ENCODE peak calls at places on chromosomes 13 and 19, in eight cellular contexts. One of them, this sample, is unnamed.

GRCh38 chr13:81487151-81487550 is 1146.2 kb upstream of the SPRY2 start:
- DNase-seq in Caco-2: peak
- DNase-seq in frontal cortex: no peak
- DNase-seq in Calu3: peak
- DNase-seq in EL: no peak
- DNase-seq in naive B cell: no peak
- DNase-seq in kidney glomerular epithelial cell: no peak
- DNase-seq in left colon: no peak
- DNase-seq in this sample: no peak

GRCh38 chr13:97506511-97506910 is 72.5 kb downstream of the RAP2A start:
- DNase-seq in Calu3: no peak
- DNase-seq in naive B cell: no peak
- DNase-seq in left colon: no peak
- DNase-seq in kidney glomerular epithelial cell: no peak
- DNase-seq in Caco-2: no peak
- DNase-seq in frontal cortex: no peak
- DNase-seq in EL: peak
- DNase-seq in this sample: no peak

GRCh38 chr13:90857921-90858320 is 489.6 kb upstream of the MIR17HG start:
- DNase-seq in frontal cortex: no peak
- DNase-seq in kidney glomerular epithelial cell: no peak
- DNase-seq in Caco-2: no peak
- DNase-seq in left colon: no peak
- DNase-seq in naive B cell: no peak
- DNase-seq in EL: no peak
- DNase-seq in Calu3: no peak
- DNase-seq in this sample: no peak

GRCh38 chr13:112506046-112506445 is 81.9 kb downstream of the TUBGCP3 start:
- DNase-seq in Caco-2: no peak
- DNase-seq in frontal cortex: no peak
- DNase-seq in Calu3: no peak
- DNase-seq in EL: no peak
- DNase-seq in kidney glomerular epithelial cell: no peak
- DNase-seq in left colon: no peak
- DNase-seq in naive B cell: no peak
- DNase-seq in this sample: no peak

GRCh38 chr19:8607386-8607785 is 3.1 kb downstream of the ADAMTS10 start:
- DNase-seq in left colon: no peak
- DNase-seq in Caco-2: no peak
- DNase-seq in naive B cell: no peak
- DNase-seq in frontal cortex: no peak
- DNase-seq in EL: no peak
- DNase-seq in Calu3: no peak
- DNase-seq in kidney glomerular epithelial cell: no peak
- DNase-seq in this sample: no peak

GRCh38 chr13:51849145-51850101 is 4.4 kb upstream of the TMEM272 start:
- DNase-seq in kidney glomerular epithelial cell: no peak
- DNase-seq in left colon: no peak
- DNase-seq in naive B cell: no peak
- DNase-seq in Caco-2: no peak
- DNase-seq in EL: peak
- DNase-seq in frontal cortex: no peak
- DNase-seq in Calu3: no peak
- DNase-seq in this sample: no peak

GRCh38 chr13:99730403-99730802 is 229.1 kb downstream of the TM9SF2 start:
- DNase-seq in EL: no peak
- DNase-seq in naive B cell: no peak
- DNase-seq in frontal cortex: no peak
- DNase-seq in Calu3: no peak
- DNase-seq in Caco-2: no peak
- DNase-seq in left colon: no peak
- DNase-seq in kidney glomerular epithelial cell: no peak
- DNase-seq in this sample: no peak

GRCh38 chr19:57708641-57709354 is at the start of gene ZNF154:
- DNase-seq in EL: no peak
- DNase-seq in frontal cortex: peak
- DNase-seq in Calu3: no peak
- DNase-seq in left colon: peak
- DNase-seq in naive B cell: peak
- DNase-seq in kidney glomerular epithelial cell: no peak
- DNase-seq in Caco-2: no peak
- DNase-seq in this sample: no peak

GRCh38 chr19:676343-677105 is at the start of gene FSTL3:
- DNase-seq in Caco-2: no peak
- DNase-seq in Calu3: no peak
- DNase-seq in EL: peak
- DNase-seq in naive B cell: no peak
- DNase-seq in kidney glomerular epithelial cell: no peak
- DNase-seq in frontal cortex: no peak
- DNase-seq in left colon: no peak
- DNase-seq in this sample: no peak